ENCODE peak calls at places on chromosomes 1 and 21, in seven cellular contexts. B is T47D; Z is stimulated activated effector memory CD8-positive, alpha-beta T cell treated with anti-CD3 and anti-CD28 coated beads, Interleukin-12 subunit alpha, Interleukin-12 subunit beta, amount 100 ng/mL, for 72 hours; I is CD8-positive, alpha-beta memory T cell; H is type B pancreatic cell; D is stimulated activated CD4-positive, alpha-beta T cell treated with anti-CD3 and anti-CD28 coated beads, Interleukin-4, amount 100 ng/mL, for 4 hours; O is epithelial cell of esophagus. S is an unnamed sample.

GRCh38 chr1:109623601-109624161 is 4.0 kb downstream of the AMPD2 start:
- DNase-seq in B (no peak), H (no peak), I (no peak), D (no peak), Z (no peak), O (no peak), S (no peak)

GRCh38 chr1:26696645-26697440 is 1.0 kb downstream of the ARID1A start:
- DNase-seq in B (no peak), D (peak; percentile 74), O (no peak), H (no peak), I (peak; percentile 81), Z (peak; percentile 50), S (no peak)

GRCh38 chr1:32801096-32801713 is 16.0 kb downstream of the YARS1 start:
- DNase-seq in I (peak; percentile 57), B (no peak), D (no peak), O (peak; percentile 70), H (no peak), Z (no peak), S (no peak)

GRCh38 chr1:189609206-189609605 is 868.5 kb downstream of the BRINP3 start:
- DNase-seq in Z (no peak), B (no peak), O (peak; percentile 16), D (no peak), I (no peak), H (no peak), S (no peak)

GRCh38 chr1:99751877-99752504 is 14.4 kb downstream of the FRRS1 start:
- DNase-seq in B (no peak), Z (no peak), H (no peak), O (no peak), I (no peak), D (no peak), S (no peak)

GRCh38 chr1:1118893-1119220 is 3.0 kb upstream of the C1orf159 start:
- DNase-seq in O (no peak), I (no peak), Z (no peak), D (no peak), B (no peak), H (no peak), S (no peak)

GRCh38 chr1:111131693-111132092 is 8.2 kb downstream of the DRAM2 start:
- DNase-seq in O (no peak), Z (no peak), D (no peak), I (no peak), B (no peak), H (no peak), S (no peak)

GRCh38 chr1:170808229-170808870 is 127.0 kb upstream of the MROH9 start:
- DNase-seq in O (no peak), Z (no peak), H (no peak), D (no peak), B (no peak), I (no peak), S (no peak)

GRCh38 chr1:46315669-46316403 is 12.3 kb downstream of the UQCRH start:
- DNase-seq in D (no peak), H (no peak), O (peak; percentile 68), B (no peak), I (no peak), Z (no peak), S (no peak)

GRCh38 chr1:106995970-106996369 is 60.5 kb upstream of the PRMT6 start:
- DNase-seq in I (no peak), Z (no peak), D (no peak), H (no peak), B (no peak), O (no peak), S (no peak)

GRCh38 chr1:244180256-244180655 is 129.2 kb downstream of the ZBTB18 start:
- DNase-seq in I (no peak), H (no peak), B (no peak), Z (no peak), D (no peak), O (no peak), S (no peak)

GRCh38 chr1:25572107-25572506 is 28.7 kb downstream of the LDLRAP1 start:
- DNase-seq in H (no peak), B (no peak), O (no peak), D (no peak), Z (no peak), I (no peak), S (no peak)

GRCh38 chr1:194114288-194114687 is 927.9 kb upstream of the B3GALT2 start:
- DNase-seq in H (no peak), O (no peak), Z (no peak), D (no peak), I (no peak), B (no peak), S (no peak)

GRCh38 chr1:201877877-201878339 is 10.8 kb upstream of the SHISA4 start:
- DNase-seq in B (peak; percentile 56), H (no peak), I (no peak), D (no peak), Z (no peak), O (peak; percentile 63), S (no peak)

GRCh38 chr1:1440941-1441888 is 5.7 kb downstream of the VWA1 start:
- DNase-seq in B (no peak), Z (peak; percentile 56), H (peak; percentile 78), D (peak; percentile 66), O (no peak), I (peak; percentile 47), S (no peak)

GRCh38 chr1:156386134-156386901 is 17.3 kb downstream of the RHBG start:
- DNase-seq in O (no peak), D (no peak), B (no peak), H (no peak), Z (no peak), I (no peak), S (no peak)

GRCh38 chr1:1945782-1946393 is 26.8 kb upstream of the TMEM52 start:
- DNase-seq in Z (no peak), I (no peak), O (no peak), B (no peak), H (no peak), D (no peak), S (no peak)

GRCh38 chr1:183417691-183418491 is at the start of gene NMNAT2:
- DNase-seq in B (peak; percentile 49), Z (no peak), O (peak; percentile 38), D (no peak), H (peak; percentile 68), I (no peak), S (no peak)

GRCh38 chr1:227766015-227766634 is 30.9 kb downstream of the SNAP47 start:
- DNase-seq in I (peak; percentile 79), Z (peak; percentile 68), O (no peak), D (peak; percentile 34), B (no peak), H (no peak), S (no peak)

GRCh38 chr1:26724938-26725337 is 29.1 kb downstream of the ARID1A start:
- DNase-seq in D (no peak), I (no peak), H (no peak), O (no peak), B (no peak), Z (no peak), S (no peak)

GRCh38 chr1:5598824-5599395 is 393.3 kb downstream of the NPHP4 start:
- DNase-seq in O (no peak), D (no peak), H (peak; percentile 36), Z (no peak), I (no peak), B (no peak), S (no peak)

GRCh38 chr1:186574951-186575747 is 105.1 kb downstream of the PTGS2 start:
- DNase-seq in Z (no peak), I (no peak), H (no peak), B (no peak), D (no peak), O (no peak), S (no peak)

GRCh38 chr21:31671146-31671716 is 11.7 kb downstream of the SOD1 start:
- DNase-seq in D (no peak), I (no peak), O (no peak), Z (no peak), B (no peak), H (no peak), S (no peak)

GRCh38 chr1:32953495-32953894 is 11.1 kb downstream of the RNF19B start:
- DNase-seq in O (peak; percentile 88), B (no peak), Z (no peak), I (no peak), D (no peak), H (no peak), S (no peak)

S was measured in progenitor cell of endocrine pancreas.